ENCODE peak calls at places on chromosomes 2 and 18, in six cellular contexts. E, Q, R, Y, M and C are unnamed samples.

GRCh38 chr2:7037340-7038333 is 120.4 kb downstream of the RNF144A start:
- DNase-seq in R (peak; percentile 75), E (peak; percentile 81), Q (peak; percentile 76), M (peak; percentile 16), Y (peak; percentile 38), C (no peak)

GRCh38 chr2:99659874-99660273 is 170.1 kb upstream of the REV1 start:
- DNase-seq in Q (no peak), E (no peak), Y (no peak), R (no peak), M (no peak), C (no peak)

GRCh38 chr18:68494802-68495560 is 219.9 kb downstream of the TMX3 start:
- DNase-seq in E (peak; percentile 78), Q (peak; percentile 94), M (no peak), R (no peak), Y (no peak), C (peak; percentile 70)

GRCh38 chr2:145906356-145906755 is 1386.4 kb upstream of the ZEB2 start:
- DNase-seq in Q (no peak), Y (no peak), M (no peak), E (no peak), R (no peak), C (no peak)

GRCh38 chr2:56784046-56784445 is 600.3 kb downstream of the CCDC85A start:
- DNase-seq in E (no peak), M (no peak), Q (no peak), Y (no peak), R (no peak), C (no peak)

GRCh38 chr2:143574069-143574468 is 444.9 kb downstream of the ARHGAP15 start:
- DNase-seq in M (no peak), Q (no peak), R (no peak), Y (no peak), E (no peak), C (no peak)

GRCh38 chr18:77547757-77548156 is 298.1 kb downstream of the GALR1 start:
- DNase-seq in E (no peak), Q (no peak), Y (no peak), R (no peak), M (no peak), C (no peak)

GRCh38 chr2:190110131-190110530 is 47.6 kb upstream of the MSTN start:
- DNase-seq in E (no peak), R (no peak), M (no peak), Q (peak; percentile 38), Y (no peak), C (no peak)

GRCh38 chr2:12861344-12861942 is 144.7 kb downstream of the TRIB2 start:
- DNase-seq in R (no peak), E (peak; percentile 62), Q (peak; percentile 35), M (no peak), Y (no peak), C (no peak)

GRCh38 chr2:134713606-134714005 is 5.2 kb downstream of the TMEM163 start:
- DNase-seq in Y (no peak), M (no peak), R (no peak), E (no peak), Q (no peak), C (no peak)

GRCh38 chr18:28177828-28178635 is 1.1 kb upstream of the CDH2 start:
- DNase-seq in Y (peak; percentile 92), R (peak; percentile 81), E (peak; percentile 65), Q (peak; percentile 57), M (no peak), C (no peak)

GRCh38 chr2:201881731-201882130 is 75.4 kb downstream of the CDK15 start:
- DNase-seq in M (no peak), R (no peak), Q (no peak), E (no peak), Y (no peak), C (no peak)

GRCh38 chr2:160515120-160515519 is 21.5 kb upstream of the RBMS1 start:
- DNase-seq in Y (no peak), E (no peak), R (no peak), M (no peak), Q (no peak), C (no peak)

GRCh38 chr2:233700028-233700635 is 7.4 kb downstream of the UGT1A6 start:
- DNase-seq in E (no peak), M (no peak), R (no peak), Q (peak; percentile 97), Y (no peak), C (no peak)

GRCh38 chr2:233044974-233045535 is 12.6 kb downstream of the NEU2 start:
- DNase-seq in E (no peak), Q (no peak), R (no peak), M (no peak), Y (no peak), C (no peak)

GRCh38 chr2:230447455-230448451 is 31.8 kb downstream of the SP100 start:
- DNase-seq in Q (no peak), Y (no peak), M (no peak), E (no peak), R (no peak), C (no peak)

GRCh38 chr2:195594916-195595694 is 61.9 kb upstream of the SLC39A10 start:
- DNase-seq in Q (no peak), M (no peak), R (no peak), E (no peak), Y (no peak), C (no peak)

GRCh38 chr18:79595876-79596374 is 83.7 kb upstream of the CTDP1 start:
- DNase-seq in Y (no peak), M (no peak), Q (no peak), R (no peak), E (no peak), C (no peak)

GRCh38 chr2:42191285-42192009 is 22.3 kb downstream of the EML4 start:
- DNase-seq in Q (no peak), M (no peak), E (no peak), Y (no peak), R (no peak), C (no peak)

GRCh38 chr2:215870088-215870490 is 143.3 kb downstream of the MREG start:
- DNase-seq in E (peak; percentile 59), R (no peak), Y (no peak), Q (peak; percentile 80), M (no peak), C (no peak)

GRCh38 chr18:36335476-36336279 is 38.2 kb downstream of the FHOD3 start:
- DNase-seq in E (peak; percentile 69), Q (no peak), Y (no peak), R (no peak), M (no peak), C (no peak)

GRCh38 chr2:158457826-158458616 is 1.3 kb downstream of the PKP4 start:
- DNase-seq in E (peak; percentile 66), Q (peak; percentile 60), R (peak; percentile 77), M (peak; percentile 32), Y (peak; percentile 64), C (no peak)

GRCh38 chr2:123769001-123769400 is 256.1 kb upstream of the CNTNAP5 start:
- DNase-seq in E (no peak), M (no peak), R (no peak), Q (no peak), Y (no peak), C (no peak)

GRCh38 chr2:33395660-33396249 is 80.7 kb upstream of the RASGRP3 start:
- DNase-seq in Y (peak; percentile 0), Q (peak; percentile 81), E (peak; percentile 61), R (peak; percentile 74), M (peak; percentile 7), C (no peak)

GRCh38 chr2:197128126-197128525 is 182.5 kb downstream of the ANKRD44 start:
- DNase-seq in R (no peak), Y (no peak), E (no peak), M (no peak), Q (no peak), C (no peak)

GRCh38 chr2:43758738-43759137 is 15.1 kb upstream of the DYNC2LI1 start:
- DNase-seq in E (peak; percentile 56), R (no peak), Q (peak; percentile 69), Y (no peak), M (no peak), C (no peak)

GRCh38 chr2:72292433-72292832 is 144.8 kb upstream of the CYP26B1 start:
- DNase-seq in Y (no peak), E (no peak), Q (peak; percentile 72), M (no peak), R (no peak), C (no peak)

GRCh38 chr2:28678175-28678855 is 73.3 kb upstream of the PPP1CB start:
- DNase-seq in Y (no peak), Q (no peak), M (no peak), E (no peak), R (no peak), C (no peak)

GRCh38 chr2:20299113-20299512 is 51.5 kb downstream of the PUM2 start:
- DNase-seq in M (no peak), Q (no peak), Y (no peak), E (no peak), R (no peak), C (no peak)

GRCh38 chr2:10935953-10936942 is 24.5 kb downstream of the KCNF1 start:
- DNase-seq in M (no peak), Q (peak; percentile 80), Y (no peak), E (peak; percentile 97), R (peak; percentile 40), C (peak; percentile 90)

GRCh38 chr2:10534514-10535250 is 86.6 kb upstream of the ODC1 start:
- DNase-seq in M (no peak), R (no peak), E (no peak), Q (no peak), Y (no peak), C (no peak)

GRCh38 chr18:78875268-78875997 is 104.2 kb upstream of the SALL3 start:
- DNase-seq in Q (peak; percentile 16), M (no peak), R (no peak), Y (peak; percentile 44), E (no peak), C (no peak)

GRCh38 chr2:110852051-110852450 is 119.7 kb downstream of the ACOXL start:
- DNase-seq in Q (no peak), R (no peak), Y (no peak), E (no peak), M (no peak), C (no peak)

GRCh38 chr2:36059684-36060083 is 295.9 kb upstream of the CRIM1 start:
- DNase-seq in M (no peak), Y (no peak), R (no peak), Q (no peak), E (no peak), C (no peak)